ENCODE peak calls at places on chromosomes 7 and 10, in four cellular contexts. U, X, L and S are unnamed samples.

GRCh38 chr7:16430133-16430532 is 8.8 kb upstream of the CRPPA start:
- DNase-seq in U (no peak), X (no peak), L (no peak), S (no peak)

GRCh38 chr7:30476401-30477145 is 2.0 kb downstream of the NOD1 start:
- DNase-seq in U (no peak), X (no peak), L (peak; percentile 17), S (no peak)

GRCh38 chr7:151876112-151876898 is 610 bp downstream of the PRKAG2 start:
- DNase-seq in U (peak; percentile 77), X (peak; percentile 46), L (peak; percentile 85), S (no peak)

GRCh38 chr10:88113232-88113631 is 249.8 kb downstream of the PTEN start:
- DNase-seq in L (no peak), U (no peak), X (no peak), S (no peak)

GRCh38 chr10:71595649-71596048 is 123.9 kb downstream of the C10orf105 start:
- DNase-seq in L (no peak), U (no peak), X (no peak), S (no peak)

GRCh38 chr10:11993834-11994468 is 48.7 kb downstream of the UPF2 start:
- DNase-seq in L (no peak), U (no peak), X (no peak), S (no peak)

GRCh38 chr7:45136106-45137060 is 21.2 kb upstream of the RAMP3 start:
- DNase-seq in X (peak; percentile 78), U (peak; percentile 66), L (no peak), S (peak; percentile 75)

GRCh38 chr7:70346844-70347462 is 748.7 kb downstream of the AUTS2 start:
- DNase-seq in L (no peak), U (no peak), X (no peak), S (no peak)

GRCh38 chr7:24764972-24765744 is 7.9 kb upstream of the GSDME start:
- DNase-seq in L (no peak), X (peak; percentile 38), U (no peak), S (no peak)

GRCh38 chr10:121080324-121080807 is 229.2 kb downstream of the WDR11 start:
- DNase-seq in L (no peak), X (peak; percentile 53), U (no peak), S (no peak)

GRCh38 chr7:106570146-106570545 is 90.8 kb downstream of the CCDC71L start:
- DNase-seq in U (no peak), L (no peak), X (no peak), S (no peak)

GRCh38 chr7:30302656-30303311 is 18.4 kb downstream of the ZNRF2 start:
- DNase-seq in L (no peak), U (no peak), X (no peak), S (no peak)

DNA sequence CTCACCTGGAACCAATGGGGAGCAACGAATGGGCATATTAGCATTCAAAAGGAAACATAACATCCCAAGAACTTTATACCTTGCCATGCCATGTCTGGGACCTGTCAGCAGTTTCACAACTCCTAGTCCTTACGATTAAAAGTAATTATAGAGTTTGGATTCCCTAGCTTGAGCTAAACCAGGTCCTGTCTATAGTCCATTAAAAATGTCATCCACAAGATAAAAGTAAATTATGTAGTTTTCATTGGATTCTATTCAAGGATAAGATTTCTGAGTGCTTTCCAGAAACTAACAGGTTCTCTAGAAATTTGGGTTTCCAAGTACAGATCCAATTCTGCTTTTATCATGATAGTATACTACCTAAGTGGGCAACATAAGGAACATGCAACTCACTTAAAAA is 163.6 kb upstream of the PTN start:
- DNase-seq in L (no peak), U (no peak), X (no peak), S (no peak)
- H2BK15ac ChIP-seq in L (no peak overlapping the region), U (no peak overlapping the region), X (no peak overlapping the region), S (no peak overlapping the region)

GRCh38 chr7:76303829-76304505 is 1.5 kb downstream of the HSPB1 start:
- DNase-seq in L (no peak), X (peak; percentile 57), U (no peak), S (no peak)

GRCh38 chr7:76300210-76300731 is 2.2 kb upstream of the HSPB1 start:
- DNase-seq in U (no peak), X (peak; percentile 81), L (no peak), S (no peak)

GRCh38 chr7:76302299-76303056 is at the start of gene HSPB1:
- DNase-seq in L (peak; percentile 87), U (peak; percentile 77), X (peak; percentile 96), S (peak; percentile 53)

GRCh38 chr7:76303057-76303828 is 770 bp downstream of the HSPB1 start:
- DNase-seq in X (peak; percentile 91), U (peak; percentile 96), L (peak; percentile 92), S (peak; percentile 88)

GRCh38 chr7:76301000-76301399 is 1.5 kb upstream of the HSPB1 start:
- DNase-seq in X (no peak), U (no peak), L (no peak), S (no peak)
- H2BK12ac ChIP-seq in X (no peak overlapping the region), U (no peak overlapping the region), L (no peak overlapping the region), S (peak overlapping the region; percentile 58)

GRCh38 chr10:89182894-89183293 is 24.2 kb downstream of the CH25H start:
- DNase-seq in X (no peak), L (no peak), U (no peak), S (no peak)
- H4K91ac ChIP-seq in X (no peak overlapping the region), L (no peak overlapping the region), U (no peak overlapping the region), S (no peak overlapping the region)

DNA sequence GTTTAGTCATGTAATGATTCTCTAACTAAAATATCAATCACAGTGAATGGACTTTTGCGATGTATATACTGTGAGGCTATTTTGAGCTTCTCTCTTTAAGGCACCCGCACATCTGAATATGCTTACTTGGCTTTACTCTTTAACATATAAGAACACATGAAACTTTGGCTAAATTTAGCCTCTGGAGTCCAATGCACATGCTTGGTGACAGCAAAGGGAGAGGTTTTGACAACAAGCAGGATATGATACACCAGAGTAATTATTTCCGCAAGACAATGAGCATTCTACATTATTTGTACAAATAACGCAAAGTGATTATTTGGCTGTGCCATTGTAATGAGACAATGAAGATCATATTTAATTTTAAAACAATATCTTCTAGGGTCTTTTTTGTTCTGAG is 72.4 kb downstream of the ARID5B start:
- DNase-seq in L (no peak), U (no peak), X (peak; percentile 43), S (no peak)
- H2BK15ac ChIP-seq in L (no peak overlapping the region), U (no peak overlapping the region), X (no peak overlapping the region), S (no peak overlapping the region)

GRCh38 chr7:68006619-68007018 is 1010.0 kb downstream of the TYW1 start:
- DNase-seq in L (no peak), U (no peak), X (no peak), S (no peak)
- H2BK12ac ChIP-seq in L (no peak overlapping the region), U (no peak overlapping the region), X (no peak overlapping the region), S (no peak overlapping the region)

GRCh38 chr10:100653238-100653956 is 92.0 kb upstream of the PAX2 start:
- DNase-seq in X (no peak), L (no peak), U (no peak), S (no peak)

GRCh38 chr10:100655760-100656421 is 89.5 kb upstream of the PAX2 start:
- DNase-seq in X (no peak), U (no peak), L (peak; percentile 62), S (no peak)

GRCh38 chr10:100652406-100653130 is 92.8 kb upstream of the PAX2 start:
- DNase-seq in U (no peak), X (no peak), L (no peak), S (no peak)

GRCh38 chr10:100654835-100655759 is 90.3 kb upstream of the PAX2 start:
- DNase-seq in U (peak; percentile 68), L (peak; percentile 77), X (no peak), S (no peak)

DNA sequence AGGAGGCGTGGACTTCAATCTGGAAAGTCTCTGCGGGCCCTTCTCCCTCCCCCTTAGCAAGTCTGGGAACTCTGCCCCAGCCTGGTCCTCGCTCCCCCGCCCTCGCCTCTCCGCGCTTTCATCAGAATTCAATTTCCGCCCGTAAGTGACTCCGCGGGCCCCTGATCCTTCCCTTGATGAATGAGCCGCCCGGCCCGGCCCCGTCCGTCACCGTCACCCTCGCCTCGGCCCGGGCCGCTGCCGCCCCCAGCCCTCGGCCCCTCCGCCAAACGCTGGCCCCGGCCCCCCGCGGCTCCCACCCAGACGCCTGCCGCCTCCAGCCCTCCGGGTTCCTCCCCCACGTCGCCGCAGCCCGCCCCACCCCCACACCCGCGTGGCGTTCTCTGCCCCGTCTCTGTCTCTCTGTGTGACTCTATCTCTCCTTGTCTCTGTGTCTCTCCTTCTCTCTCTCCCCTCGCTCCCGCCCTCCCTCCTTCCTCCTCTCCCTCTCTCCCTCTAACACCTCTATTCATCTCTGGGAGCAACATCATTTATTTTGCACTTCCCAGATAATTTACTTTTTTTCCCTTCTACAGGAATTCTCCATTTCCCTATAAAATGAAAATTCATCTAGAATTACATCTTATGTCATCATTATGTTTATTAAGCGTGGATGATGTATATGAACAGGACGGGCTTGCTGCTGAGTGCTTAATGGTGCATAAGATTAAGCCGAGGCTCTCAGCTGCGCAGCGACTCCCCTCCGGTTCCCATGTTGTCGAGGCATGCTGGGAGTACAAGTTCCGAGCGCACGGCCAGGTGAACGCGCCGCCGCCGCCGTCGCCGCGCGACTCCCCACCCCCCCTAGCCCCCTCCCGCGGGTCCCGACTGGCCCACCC is 91.2 kb upstream of the PAX2 start:
- DNase-seq in L (peak; percentile 66), U (peak; percentile 66), X (no peak), S (no peak)
- H4K91ac ChIP-seq in L (no peak overlapping the region), U (no peak overlapping the region), X (no peak overlapping the region), S (no peak overlapping the region)

DNA sequence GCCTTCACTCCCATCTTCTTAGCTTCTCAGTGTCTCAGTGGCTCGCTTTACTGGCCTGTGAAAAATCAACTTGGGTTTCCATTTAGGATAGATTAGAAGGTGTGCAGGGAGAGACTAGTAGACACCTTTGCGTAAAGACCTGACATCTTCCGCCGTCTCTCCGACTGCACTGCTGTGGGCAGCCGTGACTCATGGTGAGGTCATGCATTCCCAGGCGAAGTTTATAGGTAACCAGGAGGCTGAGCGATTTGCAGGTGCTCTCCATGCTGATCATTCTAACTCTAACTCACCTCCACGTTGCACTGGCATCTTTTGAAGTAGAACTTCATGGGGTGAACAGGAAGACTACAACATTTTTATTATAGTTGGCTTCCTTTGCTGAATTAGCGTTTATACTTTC is 68.0 kb upstream of the ZNF438 start:
- DNase-seq in X (no peak), U (no peak), L (peak; percentile 31), S (no peak)
- H2BK15ac ChIP-seq in X (no peak overlapping the region), U (no peak overlapping the region), L (no peak overlapping the region), S (no peak overlapping the region)

DNA sequence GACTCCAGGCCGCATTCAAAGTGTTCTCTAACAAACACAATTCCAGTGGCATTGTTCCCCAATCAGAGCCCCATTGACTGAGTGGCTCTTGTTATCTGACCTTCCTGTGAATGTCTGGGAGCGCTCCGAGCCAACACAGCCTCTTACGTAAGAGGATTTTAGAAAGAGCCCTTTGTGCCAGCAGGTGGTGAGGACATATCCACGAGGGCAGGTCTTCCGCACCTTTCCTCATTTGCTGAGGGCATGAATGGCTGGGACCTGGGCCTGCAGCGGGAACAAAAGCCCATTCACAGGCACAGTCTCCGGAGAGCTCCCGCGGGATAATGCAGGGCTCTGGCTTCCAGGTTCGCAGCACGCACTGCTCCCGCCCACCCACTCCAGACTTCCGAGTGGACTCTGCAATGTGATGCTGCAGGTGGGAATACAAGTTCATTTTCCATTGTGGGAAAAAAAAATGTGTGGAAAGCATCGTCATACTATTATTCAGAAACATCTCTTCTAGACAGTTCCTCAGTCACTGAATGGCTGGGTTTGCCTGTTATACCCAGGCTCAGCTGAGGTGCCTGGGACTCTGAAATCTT is 295.0 kb upstream of the IGFBP3 start:
- DNase-seq in U (peak; percentile 34), X (no peak), L (peak; percentile 41), S (peak; percentile 84)
- H2BK12ac ChIP-seq in U (no peak overlapping the region), X (no peak overlapping the region), L (no peak overlapping the region), S (no peak overlapping the region)

GRCh38 chr10:3096149-3096548 is 28.8 kb downstream of the PFKP start:
- DNase-seq in L (no peak), U (no peak), X (peak; percentile 44), S (no peak)
- H4K91ac ChIP-seq in L (no peak overlapping the region), U (no peak overlapping the region), X (peak overlapping the region; percentile 76), S (no peak overlapping the region)